ENCODE peak calls at places on chromosomes 7 and 10, in five cellular contexts. D is CD4-positive, CD25-positive, alpha-beta regulatory T cell; V is sigmoid colon; W is ascending aorta; Z is A549. Y is an unnamed sample.

GRCh38 chr7:45890902-45891461 is 2.7 kb downstream of the IGFBP1 start:
- DNase-seq in D (no peak), V (no peak), W (no peak), Z (no peak), Y (peak; percentile 16)

GRCh38 chr10:15863323-15863722 is 3.0 kb upstream of the MINDY3 start:
- DNase-seq in W (no peak), V (no peak), Z (no peak), D (no peak), Y (no peak)

GRCh38 chr7:53596230-53596629 is 560.8 kb downstream of the POM121L12 start:
- DNase-seq in W (no peak), V (no peak), D (no peak), Z (no peak), Y (no peak)

GRCh38 chr7:101390901-101391301 is 28.2 kb downstream of the COL26A1 start:
- DNase-seq in V (no peak), W (no peak), Z (no peak), D (peak; percentile 25), Y (peak; percentile 22)

GRCh38 chr7:128878226-128879105 is 15.8 kb downstream of the ATP6V1F start:
- DNase-seq in W (no peak), D (no peak), V (peak; percentile 39), Z (no peak), Y (no peak)

GRCh38 chr10:2979267-2979660 is 88.1 kb upstream of the PFKP start:
- DNase-seq in Z (no peak), D (no peak), V (no peak), W (no peak), Y (no peak)

GRCh38 chr7:5497158-5498103 is 73.8 kb upstream of the TNRC18 start:
- DNase-seq in V (no peak), Z (no peak), D (no peak), W (no peak), Y (no peak)

GRCh38 chr10:85280014-85280413 is 951.6 kb downstream of the CCSER2 start:
- DNase-seq in Z (no peak), W (no peak), V (no peak), D (no peak), Y (no peak)

GRCh38 chr7:15463801-15464761 is 97.7 kb downstream of the AGMO start:
- DNase-seq in D (no peak), V (no peak), Z (no peak), W (no peak), Y (no peak)

GRCh38 chr10:34420273-34420672 is 394.8 kb downstream of the PARD3 start:
- DNase-seq in W (no peak), Z (no peak), V (no peak), D (no peak), Y (no peak)

GRCh38 chr10:90592903-90593302 is 264.9 kb downstream of the HTR7 start:
- DNase-seq in Z (peak; percentile 12), D (no peak), V (no peak), W (no peak), Y (no peak)

GRCh38 chr10:63262674-63263073 is 129.5 kb downstream of the NRBF2 start:
- DNase-seq in Z (no peak), D (no peak), V (no peak), W (no peak), Y (no peak)
- H3K4me3 ChIP-seq in Z (no peak overlapping the region), D (peak overlapping the region; percentile 60), V (no peak overlapping the region), W (peak overlapping the region; percentile 30), Y (no peak overlapping the region)

GRCh38 chr7:55534262-55534915 is 37.9 kb downstream of the VOPP1 start:
- DNase-seq in V (peak; percentile 78), W (peak; percentile 42), Z (no peak), D (peak; percentile 34), Y (peak; percentile 84)
- H3K4me1 ChIP-seq in V (peaks cover 35% of the 10 kb centered on the region), W (peaks cover 16% of the 10 kb centered on the region), Z (peaks cover 39% of the 10 kb centered on the region), D (peaks cover 91% of the 10 kb centered on the region), Y (peaks cover 96% of the 10 kb centered on the region)

DNA sequence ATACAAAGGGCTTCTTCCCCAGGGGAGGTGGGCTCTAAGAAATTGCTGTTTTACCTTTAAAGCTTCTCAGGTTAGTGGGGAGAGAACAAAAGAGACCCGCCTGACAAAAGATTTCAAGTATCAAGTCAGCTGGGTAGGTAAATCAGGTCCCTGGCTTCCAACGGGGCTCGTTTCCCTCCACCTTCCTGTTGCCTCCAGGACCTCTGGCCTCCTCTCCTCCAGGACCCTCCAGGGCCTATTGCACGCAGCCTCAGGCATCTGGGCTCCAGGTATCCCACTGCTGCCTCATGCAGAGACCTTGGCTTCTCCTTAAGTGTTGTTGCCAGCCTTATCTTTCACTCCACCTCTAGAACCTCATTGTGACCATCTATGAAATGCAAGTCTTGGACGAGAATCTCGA is 2.9 kb downstream of the BNIP3 start:
- DNase-seq in Z (no peak), W (no peak), V (peak; percentile 56), D (no peak), Y (no peak)
- H3K4me3 ChIP-seq in Z (no peak overlapping the region), W (no peak overlapping the region), V (no peak overlapping the region), D (no peak overlapping the region), Y (no peak overlapping the region)

DNA sequence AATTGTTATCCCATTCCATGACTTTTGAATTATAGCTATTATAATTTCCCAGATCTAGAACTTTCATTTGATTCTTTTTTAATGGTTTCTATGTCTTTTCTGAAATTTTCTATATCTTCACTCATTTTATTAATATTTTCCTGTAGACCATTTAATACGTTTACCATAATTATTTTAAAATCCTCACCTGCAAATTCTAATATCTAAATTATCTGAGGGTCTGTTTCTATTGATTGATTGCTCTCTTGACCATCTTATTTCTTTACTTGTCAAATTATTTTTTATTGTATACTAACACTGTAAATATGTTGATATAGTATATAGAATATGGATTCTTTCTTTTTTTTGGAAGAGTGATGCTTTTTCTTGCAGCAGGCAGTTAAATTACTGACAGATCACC is 229.3 kb upstream of the CTBP2 start:
- DNase-seq in D (no peak), Z (no peak), W (no peak), V (no peak), Y (no peak)
- H3K4me1 ChIP-seq in D (no peaks in the 10 kb centered on the region), Z (no peaks in the 10 kb centered on the region), W (no peaks in the 10 kb centered on the region), V (no peaks in the 10 kb centered on the region), Y (no peaks in the 10 kb centered on the region)

GRCh38 chr7:95672434-95672833 is 76.1 kb upstream of the PDK4 start:
- DNase-seq in D (no peak), W (no peak), Z (no peak), V (no peak), Y (no peak)

GRCh38 chr7:95669513-95669912 is 73.2 kb upstream of the PDK4 start:
- DNase-seq in V (no peak), D (no peak), W (no peak), Z (no peak), Y (no peak)

GRCh38 chr7:95674101-95674500 is 77.8 kb upstream of the PDK4 start:
- DNase-seq in W (no peak), Z (no peak), V (no peak), D (no peak), Y (no peak)

GRCh38 chr7:95676691-95677090 is 80.4 kb upstream of the PDK4 start:
- DNase-seq in W (no peak), Z (no peak), D (no peak), V (no peak), Y (no peak)

DNA sequence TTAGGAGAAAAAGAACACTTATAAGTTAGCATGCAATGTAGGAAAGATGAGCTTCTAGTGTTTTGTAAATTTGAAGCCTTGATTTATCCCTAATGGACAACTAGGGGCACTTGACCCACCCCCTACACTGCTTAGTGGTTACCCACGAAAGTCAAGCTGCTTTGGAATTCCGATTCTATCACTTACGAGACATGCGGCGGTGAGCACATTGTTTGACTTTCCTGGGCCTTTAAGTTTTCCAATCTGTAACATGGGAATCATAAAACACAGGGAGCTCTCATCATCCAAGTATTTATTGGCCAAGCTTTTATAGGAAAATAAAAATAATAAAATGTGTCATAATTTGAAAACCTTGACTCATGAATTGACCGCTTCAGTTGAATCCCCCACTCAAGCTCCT is 78.7 kb upstream of the PDK4 start:
- DNase-seq in Z (no peak), V (no peak), W (no peak), D (no peak), Y (no peak)
- H3K4me3 ChIP-seq in Z (no peak overlapping the region), V (no peak overlapping the region), W (no peak overlapping the region), D (no peak overlapping the region), Y (no peak overlapping the region)

GRCh38 chr10:124650263-124650662 is 93.9 kb downstream of the FAM53B start:
- DNase-seq in D (no peak), Z (no peak), V (no peak), W (no peak), Y (peak; percentile 26)
- H3K4me1 ChIP-seq in D (peaks cover 94% of the 10 kb centered on the region), Z (peaks cover 15% of the 10 kb centered on the region), V (peaks cover 73% of the 10 kb centered on the region), W (peaks cover 39% of the 10 kb centered on the region), Y (peaks cover 100% of the 10 kb centered on the region)

Y was measured in CD4-positive, alpha-beta memory T cell.